ENCODE peak calls at places on chromosomes 5 and 9, in six cellular contexts. C is GM13977, W is body of pancreas, I is GM23338, K is mammary epithelial cell, V is astrocyte. F is an unnamed sample.

GRCh38 chr9:95313010-95313498 is 4.5 kb downstream of the FANCC start:
- DNase-seq in C (no peak), W (peak; percentile 91), I (peak; percentile 92), K (peak; percentile 83), V (peak; percentile 60), F (peak; percentile 58)

GRCh38 chr9:132079391-132080071 is at the start of gene MED27:
- DNase-seq in C (peak; percentile 91), W (peak; percentile 94), I (peak; percentile 99), K (peak; percentile 86), V (peak; percentile 86), F (peak; percentile 92)

GRCh38 chr9:93122721-93123221 is 11.3 kb downstream of the NINJ1 start:
- DNase-seq in C (no peak), W (no peak), I (no peak), K (no peak), V (no peak), F (no peak)

GRCh38 chr5:14440598-14441401 is 140.8 kb upstream of the OTULINL start:
- DNase-seq in C (no peak), W (peak; percentile 57), I (no peak), K (no peak), V (peak; percentile 95), F (peak; percentile 97)

GRCh38 chr5:151520294-151520693 is 70.8 kb downstream of the FAT2 start:
- DNase-seq in C (no peak), W (no peak), I (no peak), K (no peak), V (no peak), F (no peak)

GRCh38 chr9:2029666-2030170 is 14.6 kb downstream of the SMARCA2 start:
- DNase-seq in C (no peak), W (no peak), I (no peak), K (no peak), V (no peak), F (no peak)

GRCh38 chr9:82247318-82247717 is 258.7 kb downstream of the SPATA31D1 start:
- DNase-seq in C (no peak), W (peak; percentile 46), I (no peak), K (no peak), V (peak; percentile 3), F (no peak)

GRCh38 chr5:72221099-72221498 is 98.9 kb downstream of the MRPS27 start:
- DNase-seq in C (no peak), W (no peak), I (no peak), K (no peak), V (no peak), F (no peak)

GRCh38 chr5:172939045-172939444 is 20.2 kb upstream of the RPL26L1 start:
- DNase-seq in C (no peak), W (no peak), I (peak; percentile 82), K (no peak), V (no peak), F (no peak)

GRCh38 chr5:159727167-159727566 is 189.1 kb upstream of the ADRA1B start:
- DNase-seq in C (no peak), W (no peak), I (peak; percentile 34), K (no peak), V (no peak), F (no peak)

GRCh38 chr5:68418230-68418629 is 202.7 kb downstream of the PIK3R1 start:
- DNase-seq in C (no peak), W (no peak), I (no peak), K (no peak), V (no peak), F (peak; percentile 83)

GRCh38 chr9:99020786-99021436 is 77.2 kb downstream of the COL15A1 start:
- DNase-seq in C (no peak), W (no peak), I (no peak), K (no peak), V (no peak), F (no peak)

GRCh38 chr9:35675732-35676392 is 2.1 kb downstream of the CA9 start:
- DNase-seq in C (peak; percentile 74), W (no peak), I (peak; percentile 96), K (no peak), V (no peak), F (no peak)

GRCh38 chr5:160496784-160497183 is 75.1 kb downstream of the PTTG1 start:
- DNase-seq in C (no peak), W (no peak), I (no peak), K (peak; percentile 69), V (no peak), F (peak; percentile 27)

GRCh38 chr5:16225927-16226326 is 46.3 kb upstream of the MARCHF11 start:
- DNase-seq in C (no peak), W (no peak), I (no peak), K (no peak), V (no peak), F (no peak)

GRCh38 chr5:52709171-52709925 is 78.4 kb upstream of the ITGA1 start:
- DNase-seq in C (peak; percentile 16), W (no peak), I (no peak), K (peak; percentile 74), V (peak; percentile 60), F (no peak)

GRCh38 chr5:32249668-32250067 is 63.1 kb downstream of the MTMR12 start:
- DNase-seq in C (no peak), W (peak; percentile 88), I (no peak), K (no peak), V (no peak), F (no peak)

GRCh38 chr5:56406221-56406620 is 173.1 kb upstream of the ANKRD55 start:
- DNase-seq in C (no peak), W (no peak), I (no peak), K (no peak), V (no peak), F (no peak)

GRCh38 chr9:109035684-109036423 is 22.6 kb upstream of the CTNNAL1 start:
- DNase-seq in C (no peak), W (peak; percentile 79), I (no peak), K (peak; percentile 63), V (peak; percentile 92), F (peak; percentile 91)

GRCh38 chr9:68998344-68998743 is 15.6 kb downstream of the PRKACG start:
- DNase-seq in C (no peak), W (no peak), I (no peak), K (no peak), V (no peak), F (no peak)

GRCh38 chr9:32378496-32378895 is 5.9 kb upstream of the ACO1 start:
- DNase-seq in C (peak; percentile 60), W (peak; percentile 59), I (peak; percentile 86), K (peak; percentile 55), V (peak; percentile 60), F (peak; percentile 85)

GRCh38 chr9:36151306-36152210 is 15.0 kb downstream of the GLIPR2 start:
- DNase-seq in C (peak; percentile 72), W (peak; percentile 71), I (no peak), K (no peak), V (peak; percentile 75), F (peak; percentile 41)

GRCh38 chr5:73501406-73501805 is 3.2 kb downstream of the BTF3 start:
- DNase-seq in C (no peak), W (no peak), I (no peak), K (no peak), V (no peak), F (no peak)

GRCh38 chr5:68240196-68240595 is 24.6 kb downstream of the PIK3R1 start:
- DNase-seq in C (peak; percentile 48), W (no peak), I (no peak), K (no peak), V (no peak), F (no peak)

GRCh38 chr9:36325081-36325828 is 67.0 kb upstream of the GNE start:
- DNase-seq in C (no peak), W (peak; percentile 39), I (no peak), K (no peak), V (no peak), F (no peak)

GRCh38 chr9:70506159-70506558 is 91.7 kb upstream of the KLF9 start:
- DNase-seq in C (no peak), W (no peak), I (no peak), K (peak; percentile 43), V (no peak), F (no peak)

GRCh38 chr9:5626727-5627634 is 1.9 kb upstream of the RIC1 start:
- DNase-seq in C (peak; percentile 80), W (peak; percentile 72), I (no peak), K (peak; percentile 64), V (peak; percentile 61), F (peak; percentile 93)

GRCh38 chr5:136213919-136214493 is 21.0 kb upstream of the SMIM32 start:
- DNase-seq in C (no peak), W (no peak), I (no peak), K (no peak), V (no peak), F (no peak)

DNA sequence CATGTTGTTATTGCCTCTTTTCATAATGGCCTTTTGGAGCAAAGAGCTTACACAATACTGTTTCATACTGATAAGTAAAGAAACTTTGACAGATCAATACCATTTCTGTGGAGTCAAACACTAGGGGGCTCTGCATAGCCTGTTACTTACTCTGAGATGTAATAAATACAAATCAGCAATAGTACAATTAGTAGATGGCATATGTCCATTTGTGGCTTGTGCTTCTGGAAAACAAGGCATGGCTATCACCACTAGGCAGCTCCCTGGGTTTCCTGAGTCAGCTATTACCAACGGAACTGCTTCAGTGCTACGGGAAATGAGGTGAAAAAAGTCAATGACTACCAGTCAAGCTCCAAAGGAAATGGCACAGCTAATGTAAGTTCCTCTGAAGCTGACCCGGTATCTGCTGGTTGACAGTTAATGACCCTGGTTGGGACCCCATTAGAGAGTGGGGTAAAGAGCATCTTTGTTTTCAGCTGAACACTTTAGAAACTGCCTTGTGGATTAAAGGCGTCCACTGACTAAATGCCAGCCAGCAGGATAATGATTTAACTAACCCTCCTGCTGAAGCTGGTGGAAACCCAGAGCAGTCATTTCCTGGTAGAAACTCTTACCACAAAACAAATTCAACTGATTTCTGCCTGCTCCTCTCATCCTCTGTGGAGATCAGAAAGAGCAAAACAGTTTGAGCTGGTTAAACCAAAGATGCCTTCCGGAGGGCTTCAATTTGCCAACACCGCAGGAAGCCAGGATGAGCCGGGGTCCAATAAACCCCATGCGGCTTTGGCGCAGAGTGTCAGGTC is 69.0 kb upstream of the FAM169A start:
- DNase-seq in C (peak; percentile 16), W (peak; percentile 84), I (peak; percentile 49), K (peak; percentile 59), V (peak; percentile 39), F (peak; percentile 33)
- TF ChIP-seq CTCF in C (peak; percentile 49), W (no peak), I (peak; percentile 46), K (peak; percentile 36), V (no peak), F (peak; percentile 11)

GRCh38 chr5:65768723-65769122 is 46.7 kb downstream of the NLN start:
- DNase-seq in C (no peak), W (no peak), I (no peak), K (no peak), V (no peak), F (no peak)
- TF ChIP-seq CTCF in C (no peak), W (no peak), I (no peak), K (no peak), V (no peak), F (no peak)

GRCh38 chr5:79561525-79561893 is 47.6 kb upstream of the HOMER1 start:
- DNase-seq in C (no peak), W (no peak), I (no peak), K (no peak), V (no peak), F (no peak)
- TF ChIP-seq CTCF in C (no peak), W (no peak), I (no peak), K (no peak), V (no peak), F (no peak)

DNA sequence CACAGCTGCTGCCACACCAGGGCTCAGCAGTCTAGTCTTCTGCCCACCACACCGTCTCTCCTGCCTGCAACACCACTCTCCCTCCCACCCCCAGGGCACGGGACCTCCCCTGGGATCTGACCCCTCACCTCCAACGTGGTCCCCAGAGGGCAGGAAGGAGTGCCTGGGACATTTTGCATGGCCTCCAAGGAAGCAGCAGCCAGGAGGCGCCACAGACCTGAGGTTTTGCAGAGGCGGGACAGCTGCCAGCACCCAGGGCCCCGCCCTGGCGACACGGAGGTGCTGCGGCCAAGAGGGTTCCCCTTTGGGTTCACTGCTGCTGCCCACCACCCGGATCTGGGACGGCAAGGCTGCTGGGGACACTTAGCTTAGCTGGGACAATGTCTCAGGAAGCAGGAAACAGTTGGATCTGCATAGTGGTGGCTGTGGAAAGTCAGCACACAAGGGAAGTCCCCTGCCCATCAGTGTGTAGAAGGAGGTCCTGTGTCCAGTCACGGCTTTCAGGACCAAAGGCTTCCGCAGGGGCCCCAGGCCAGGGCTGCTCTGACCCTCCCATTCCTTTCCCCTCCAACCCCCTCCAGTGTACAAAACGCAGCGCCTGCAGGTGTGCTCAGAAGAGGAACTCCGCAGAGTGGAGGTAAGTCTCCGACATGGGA is 13.8 kb downstream of the PROP1 start:
- DNase-seq in C (no peak), W (peak; percentile 53), I (peak; percentile 81), K (no peak), V (no peak), F (no peak)
- TF ChIP-seq CTCF in C (peak; percentile 42), W (peak; percentile 15), I (peak; percentile 96), K (peak; percentile 16), V (no peak), F (no peak)